ENCODE peak calls at places on chromosome 13, in five cellular contexts. P is activated CD8-positive, alpha-beta T cell treated with anti-CD3 and anti-CD28 coated beads for 36 hours; Y is activated B cell treated with CpG ODN at 0.5 μM for 24 hours; B is effector memory CD8-positive, alpha-beta T cell; J is activated naive CD8-positive, alpha-beta T cell treated with anti-CD3 and anti-CD28 coated beads, Interleukin-2, amount 50 U/mL, for 24 hours. K is an unnamed sample.

GRCh38 chr13:98214707-98215106 is 37.6 kb upstream of the RNF113B start:
- ATAC-seq in P (no peak), J (no peak), Y (no peak), B (no peak), K (peak)

GRCh38 chr13:94558721-94559120 is 37.2 kb downstream of the TGDS start:
- ATAC-seq in B (no peak), P (peak), J (peak), Y (no peak), K (no peak)

GRCh38 chr13:41034862-41035261 is 15.7 kb upstream of the ELF1 start:
- ATAC-seq in B (no peak), J (no peak), P (peak), Y (peak), K (no peak)

GRCh38 chr13:100131863-100132574 is 43.1 kb downstream of the PCCA start:
- ATAC-seq in B (no peak), Y (no peak), P (peak), J (peak), K (peak)

GRCh38 chr13:28035146-28035782 is 46.8 kb upstream of the URAD start:
- ATAC-seq in Y (no peak), P (no peak), J (no peak), B (no peak), K (no peak)

GRCh38 chr13:38690231-38690630 is 3.4 kb downstream of the FREM2 start:
- ATAC-seq in J (no peak), B (no peak), Y (no peak), P (no peak), K (no peak)

GRCh38 chr13:95714142-95714832 is 37.3 kb downstream of the DNAJC3 start:
- ATAC-seq in Y (no peak), J (no peak), P (no peak), B (no peak), K (no peak)

GRCh38 chr13:20391597-20392452 is 133.8 kb downstream of the CRYL1 start:
- ATAC-seq in J (peak), Y (no peak), P (peak), B (no peak), K (no peak)

GRCh38 chr13:31090921-31091624 is 70.6 kb downstream of the HSPH1 start:
- ATAC-seq in J (no peak), Y (no peak), P (no peak), B (no peak), K (no peak)

GRCh38 chr13:40458283-40459031 is 208.0 kb downstream of the FOXO1 start:
- ATAC-seq in B (no peak), Y (no peak), P (no peak), J (no peak), K (no peak)

GRCh38 chr13:25468330-25469178 is 96.8 kb downstream of the ATP8A2 start:
- ATAC-seq in B (no peak), P (peak), J (no peak), Y (no peak), K (peak)

GRCh38 chr13:28355822-28356371 is 139.0 kb downstream of the FLT1 start:
- ATAC-seq in Y (peak), P (peak), B (peak), J (peak), K (no peak)

GRCh38 chr13:94610475-94610874 is 8.8 kb downstream of the GPR180 start:
- ATAC-seq in B (no peak), Y (no peak), P (no peak), J (no peak), K (no peak)

GRCh38 chr13:50884270-50884669 is 25.3 kb upstream of the RNASEH2B start:
- ATAC-seq in B (no peak), Y (no peak), P (no peak), J (no peak), K (no peak)

GRCh38 chr13:59970847-59971246 is 192.9 kb downstream of the DIAPH3 start:
- ATAC-seq in J (no peak), P (no peak), Y (no peak), B (no peak), K (no peak)

GRCh38 chr13:40158218-40158617 is 502.8 kb downstream of the COG6 start:
- ATAC-seq in J (peak), Y (peak), B (no peak), P (peak), K (no peak)

GRCh38 chr13:66071608-66072007 is 1158.5 kb downstream of the PCDH9 start:
- ATAC-seq in J (no peak), B (no peak), P (no peak), Y (no peak), K (no peak)

GRCh38 chr13:96858133-96858826 is 136.0 kb downstream of the OXGR1 start:
- ATAC-seq in B (no peak), Y (no peak), P (no peak), J (no peak), K (no peak)

GRCh38 chr13:42084722-42085121 is 36.3 kb downstream of the DGKH start:
- ATAC-seq in P (no peak), J (no peak), B (no peak), Y (no peak), K (no peak)

GRCh38 chr13:64793131-64793530 is 2437.0 kb downstream of the PCDH9 start:
- ATAC-seq in Y (no peak), B (no peak), J (no peak), P (no peak), K (no peak)

GRCh38 chr13:73074101-73074500 is 15.3 kb downstream of the KLF5 start:
- ATAC-seq in P (no peak), Y (no peak), J (no peak), B (no peak), K (no peak)

GRCh38 chr13:46202188-46202795 is 9.4 kb upstream of the LRRC63 start:
- ATAC-seq in J (peak), Y (no peak), P (peak), B (peak), K (no peak)

GRCh38 chr13:44730099-44730498 is 154.0 kb upstream of the TSC22D1 start:
- ATAC-seq in Y (no peak), J (no peak), B (no peak), P (no peak), K (no peak)

K was measured in SK-N-SH treated with all-trans-retinoic acid at 6 μM for 48 hours.